ENCODE peak calls at places on chromosomes 13 and 19, in ten cellular contexts. Z is HAP-1; V is cardiac muscle cell; F is CD8-positive, alpha-beta T cell; X is adipocyte; M is K562; A is effector memory CD4-positive, alpha-beta T cell; O is CD8-positive, alpha-beta memory T cell; W is esophagus squamous epithelium; L is mucosa of descending colon. G is an unnamed sample.

GRCh38 chr13:110226051-110226562 is 80.8 kb downstream of the COL4A1 start:
- DNase-seq in Z (no peak), V (no peak), F (no peak), X (no peak), M (no peak), A (no peak), O (no peak), W (no peak), L (no peak), G (no peak)

GRCh38 chr19:19628499-19629134 is 597 bp upstream of the LPAR2 start:
- DNase-seq in Z (no peak), V (peak; percentile 86), F (no peak), X (peak; percentile 73), M (no peak), A (peak; percentile 29), O (peak; percentile 40), W (no peak), L (peak; percentile 48), G (no peak)

GRCh38 chr19:57558525-57558924 is 1.1 kb downstream of the ZNF550 start:
- DNase-seq in Z (no peak), V (peak; percentile 23), F (no peak), X (peak; percentile 57), M (no peak), A (no peak), O (no peak), W (no peak), L (no peak), G (no peak)

GRCh38 chr19:23261496-23262020 is 11.4 kb upstream of the ZNF724 start:
- DNase-seq in Z (no peak), V (no peak), F (no peak), X (no peak), M (no peak), A (no peak), O (no peak), W (no peak), L (no peak), G (no peak)

GRCh38 chr13:35086667-35087066 is 144.6 kb downstream of the NBEA start:
- DNase-seq in Z (no peak), V (no peak), F (no peak), X (no peak), M (no peak), A (no peak), O (no peak), W (no peak), L (no peak), G (no peak)

GRCh38 chr13:28710161-28710560 is 8.6 kb downstream of the SLC46A3 start:
- DNase-seq in Z (no peak), V (no peak), F (no peak), X (no peak), M (no peak), A (no peak), O (no peak), W (no peak), L (peak; percentile 82), G (no peak)

GRCh38 chr13:76887070-76887563 is 912 bp upstream of the KCTD12 start:
- DNase-seq in Z (no peak), V (peak; percentile 79), F (no peak), X (no peak), M (no peak), A (no peak), O (no peak), W (no peak), L (peak; percentile 21), G (no peak)

GRCh38 chr13:99617474-99618255 is 116.4 kb downstream of the TM9SF2 start:
- DNase-seq in Z (peak; percentile 70), V (peak; percentile 70), F (no peak), X (peak; percentile 81), M (peak; percentile 26), A (no peak), O (no peak), W (no peak), L (peak; percentile 12), G (no peak)

GRCh38 chr13:110216403-110217041 is 90.4 kb downstream of the COL4A1 start:
- DNase-seq in Z (no peak), V (no peak), F (no peak), X (peak; percentile 51), M (no peak), A (no peak), O (no peak), W (no peak), L (no peak), G (no peak)

GRCh38 chr13:21556051-21556450 is 47.9 kb downstream of the MICU2 start:
- DNase-seq in Z (no peak), V (no peak), F (no peak), X (peak; percentile 19), M (no peak), A (no peak), O (no peak), W (no peak), L (no peak), G (no peak)

GRCh38 chr13:109869312-109870237 is 83.2 kb upstream of the IRS2 start:
- DNase-seq in Z (peak; percentile 7), V (no peak), F (no peak), X (no peak), M (no peak), A (no peak), O (peak; percentile 3), W (no peak), L (peak; percentile 32), G (peak; percentile 85)

GRCh38 chr13:27919934-27920676 is at the start of gene PDX1:
- DNase-seq in Z (no peak), V (peak; percentile 74), F (no peak), X (no peak), M (no peak), A (no peak), O (no peak), W (no peak), L (peak; percentile 71), G (no peak)

GRCh38 chr19:54573330-54573872 is at the start of gene LILRA2:
- DNase-seq in Z (no peak), V (no peak), F (no peak), X (no peak), M (no peak), A (no peak), O (no peak), W (no peak), L (peak; percentile 4), G (no peak)

GRCh38 chr19:52336976-52337375 is 933 bp downstream of the ZNF610 start:
- DNase-seq in Z (no peak), V (no peak), F (no peak), X (peak; percentile 48), M (no peak), A (no peak), O (no peak), W (no peak), L (no peak), G (no peak)

GRCh38 chr13:25252229-25252628 is 35.1 kb downstream of the MTMR6 start:
- DNase-seq in Z (no peak), V (no peak), F (no peak), X (no peak), M (no peak), A (no peak), O (no peak), W (no peak), L (no peak), G (no peak)

GRCh38 chr13:25252770-25253169 is 34.5 kb downstream of the MTMR6 start:
- DNase-seq in Z (no peak), V (no peak), F (no peak), X (no peak), M (no peak), A (no peak), O (no peak), W (no peak), L (no peak), G (no peak)

GRCh38 chr13:25248071-25248470 is 39.2 kb downstream of the MTMR6 start:
- DNase-seq in Z (no peak), V (no peak), F (no peak), X (no peak), M (no peak), A (no peak), O (no peak), W (no peak), L (no peak), G (no peak)

GRCh38 chr13:25249001-25249543 is 38.2 kb downstream of the MTMR6 start:
- DNase-seq in Z (peak; percentile 44), V (peak; percentile 34), F (no peak), X (peak; percentile 68), M (no peak), A (no peak), O (no peak), W (no peak), L (no peak), G (no peak)

GRCh38 chr13:25253702-25254101 is 33.6 kb downstream of the MTMR6 start:
- DNase-seq in Z (peak; percentile 50), V (no peak), F (no peak), X (peak; percentile 18), M (no peak), A (no peak), O (no peak), W (no peak), L (no peak), G (no peak)
- H3K36me3 ChIP-seq in Z (peaks cover 5% of the 10 kb centered on the region), V (peaks cover 43% of the 10 kb centered on the region), F (peaks cover 27% of the 10 kb centered on the region), X (peaks cover 58% of the 10 kb centered on the region), M (peaks cover 7% of the 10 kb centered on the region), A (peaks cover 70% of the 10 kb centered on the region), O (peaks cover 15% of the 10 kb centered on the region), W (no peaks in the 10 kb centered on the region), L (no peaks in the 10 kb centered on the region), G (peaks cover 73% of the 10 kb centered on the region)

GRCh38 chr13:95641961-95642621 is 2.4 kb downstream of the DZIP1 start:
- DNase-seq in Z (no peak), V (peak; percentile 32), F (no peak), X (peak; percentile 76), M (no peak), A (no peak), O (no peak), W (no peak), L (peak; percentile 43), G (no peak)
- H3K4me1 ChIP-seq in Z (peaks cover 5% of the 10 kb centered on the region), V (peaks cover 10% of the 10 kb centered on the region), F (no peaks in the 10 kb centered on the region), X (peaks cover 18% of the 10 kb centered on the region), M (peaks cover 17% of the 10 kb centered on the region), A (peaks cover 10% of the 10 kb centered on the region), O (no peaks in the 10 kb centered on the region), W (peaks cover 11% of the 10 kb centered on the region), L (peaks cover 14% of the 10 kb centered on the region), G (peaks cover 7% of the 10 kb centered on the region)

GRCh38 chr19:16508546-16508945 is 12.4 kb downstream of the C19orf44 start:
- DNase-seq in Z (no peak), V (no peak), F (no peak), X (no peak), M (no peak), A (no peak), O (no peak), W (no peak), L (no peak), G (no peak)
- H3K36me3 ChIP-seq in Z (peaks cover 15% of the 10 kb centered on the region), V (peaks cover 2% of the 10 kb centered on the region), F (no peaks in the 10 kb centered on the region), X (peaks cover 15% of the 10 kb centered on the region), M (peaks cover 34% of the 10 kb centered on the region), A (no peaks in the 10 kb centered on the region), O (no peaks in the 10 kb centered on the region), W (peaks cover 12% of the 10 kb centered on the region), L (no peaks in the 10 kb centered on the region), G (peaks cover 22% of the 10 kb centered on the region)

DNA sequence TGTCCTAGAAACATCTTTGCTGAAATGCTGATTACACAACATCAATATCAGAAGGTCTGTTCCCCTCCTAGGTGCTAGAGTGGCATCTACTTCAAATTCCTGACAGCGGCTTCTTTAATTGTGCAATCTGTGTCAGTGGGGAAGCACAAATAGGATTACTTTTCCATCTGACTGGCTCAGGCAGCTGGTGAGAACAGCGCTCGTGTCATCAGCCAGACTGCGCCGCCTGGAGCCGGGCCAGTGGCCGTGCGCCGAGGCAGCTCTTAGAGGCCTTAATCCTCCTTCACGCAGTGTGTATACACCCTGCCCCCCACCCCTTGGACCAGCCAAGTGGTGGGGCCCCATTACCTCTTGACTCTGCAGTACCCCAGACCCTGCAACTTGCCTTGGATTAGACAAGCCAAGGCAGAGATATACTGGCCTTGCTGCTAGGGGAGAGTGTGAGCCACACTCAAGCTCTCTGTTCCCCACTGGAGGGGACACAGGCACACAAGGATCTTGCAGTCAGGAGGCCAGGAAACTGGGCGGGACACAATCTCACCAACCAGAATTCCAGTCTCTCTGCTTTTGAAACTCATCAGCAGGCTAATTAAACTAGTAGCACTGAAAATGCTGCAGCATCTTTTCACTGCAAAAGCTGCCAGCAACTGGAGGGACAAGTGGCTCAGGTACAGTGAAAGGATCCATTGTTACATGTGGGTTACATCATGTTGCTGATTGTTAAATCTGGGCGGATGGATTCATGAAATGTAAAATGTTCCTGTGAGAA is 48.9 kb upstream of the EPHX3 start:
- DNase-seq in Z (peak; percentile 86), V (no peak), F (no peak), X (peak; percentile 94), M (no peak), A (no peak), O (no peak), W (no peak), L (peak; percentile 62), G (no peak)
- H3K4me1 ChIP-seq in Z (peaks cover 29% of the 10 kb centered on the region), V (peaks cover 65% of the 10 kb centered on the region), F (peaks cover 87% of the 10 kb centered on the region), X (peaks cover 70% of the 10 kb centered on the region), M (peaks cover 16% of the 10 kb centered on the region), A (peaks cover 51% of the 10 kb centered on the region), O (peaks cover 84% of the 10 kb centered on the region), W (peaks cover 82% of the 10 kb centered on the region), L (peaks cover 78% of the 10 kb centered on the region), G (peaks cover 37% of the 10 kb centered on the region)

G was measured in ascending aorta.